ENCODE peak calls at places on chromosomes 11 and 22, in ten cellular contexts. H is naive thymus-derived CD4-positive, alpha-beta T cell; F is upper lobe of right lung; U is neuronal stem cell; D is heart right ventricle; P is K562; V is aorta; I is suprapubic skin; K is CD8-positive, alpha-beta T cell; R is lower lobe of right lung. Z is an unnamed sample.

GRCh38 chr11:125390949-125391348 is 105.1 kb downstream of the FEZ1 start:
- DNase-seq in H (no peak), F (no peak), U (no peak), D (no peak), P (no peak), V (no peak), I (no peak), K (no peak), R (no peak), Z (no peak)

GRCh38 chr11:58658553-58659080 is 36.2 kb downstream of the CNTF start:
- DNase-seq in H (no peak), F (no peak), U (no peak), D (no peak), P (no peak), V (no peak), I (no peak), K (no peak), R (no peak), Z (no peak)

GRCh38 chr22:24494535-24495364 is at the start of gene UPB1:
- DNase-seq in H (no peak), F (peak; percentile 60), U (no peak), D (no peak), P (no peak), V (peak; percentile 51), I (no peak), K (no peak), R (no peak), Z (no peak)

GRCh38 chr11:8581300-8581699 is 12.7 kb downstream of the STK33 start:
- DNase-seq in H (no peak), F (no peak), U (no peak), D (no peak), P (no peak), V (no peak), I (no peak), K (no peak), R (no peak), Z (no peak)

GRCh38 chr11:61911701-61912529 is 5.5 kb downstream of the RAB3IL1 start:
- DNase-seq in H (no peak), F (peak; percentile 46), U (no peak), D (peak; percentile 3), P (no peak), V (no peak), I (peak; percentile 72), K (no peak), R (peak; percentile 26), Z (no peak)

GRCh38 chr22:50083462-50084081 is 1.7 kb downstream of the MLC1 start:
- DNase-seq in H (no peak), F (no peak), U (no peak), D (no peak), P (no peak), V (no peak), I (no peak), K (no peak), R (no peak), Z (no peak)

GRCh38 chr11:8384199-8384821 is 120.6 kb upstream of the LMO1 start:
- DNase-seq in H (no peak), F (peak; percentile 78), U (no peak), D (no peak), P (peak; percentile 46), V (no peak), I (peak; percentile 76), K (no peak), R (peak; percentile 67), Z (no peak)

GRCh38 chr11:47918882-47919495 is 61.4 kb upstream of the PTPRJ start:
- DNase-seq in H (no peak), F (no peak), U (no peak), D (no peak), P (no peak), V (no peak), I (no peak), K (no peak), R (peak; percentile 20), Z (peak; percentile 66)

GRCh38 chr11:105130189-105130813 is 9.3 kb downstream of the CARD18 start:
- DNase-seq in H (no peak), F (no peak), U (no peak), D (no peak), P (no peak), V (no peak), I (no peak), K (no peak), R (no peak), Z (peak; percentile 29)

GRCh38 chr22:30340911-30341685 is 14.4 kb upstream of the TBC1D10A start:
- DNase-seq in H (no peak), F (no peak), U (no peak), D (peak; percentile 74), P (no peak), V (peak; percentile 84), I (no peak), K (no peak), R (no peak), Z (no peak)

GRCh38 chr11:70569173-70569890 is 171.0 kb downstream of the CTTN start:
- DNase-seq in H (no peak), F (peak; percentile 57), U (no peak), D (no peak), P (no peak), V (peak; percentile 20), I (no peak), K (no peak), R (peak; percentile 44), Z (no peak)

GRCh38 chr22:36077261-36077660 is 48.6 kb upstream of the RBFOX2 start:
- DNase-seq in H (no peak), F (no peak), U (no peak), D (no peak), P (no peak), V (no peak), I (no peak), K (no peak), R (no peak), Z (no peak)

GRCh38 chr22:30270841-30271240 is 4.2 kb upstream of the OSM start:
- DNase-seq in H (no peak), F (peak; percentile 90), U (no peak), D (peak; percentile 66), P (peak; percentile 44), V (peak; percentile 94), I (no peak), K (no peak), R (peak; percentile 90), Z (no peak)

GRCh38 chr11:35043933-35044332 is 95.0 kb upstream of the CD44 start:
- DNase-seq in H (no peak), F (no peak), U (no peak), D (peak; percentile 35), P (no peak), V (no peak), I (no peak), K (no peak), R (no peak), Z (no peak)
- H3K4me1 ChIP-seq in H (peaks cover 58% of the 10 kb centered on the region), F (peaks cover 30% of the 10 kb centered on the region), U (no peaks in the 10 kb centered on the region), D (no peaks in the 10 kb centered on the region), P (no peaks in the 10 kb centered on the region), V (no peaks in the 10 kb centered on the region), I (peaks cover 52% of the 10 kb centered on the region), K (peaks cover 55% of the 10 kb centered on the region), R (peaks cover 59% of the 10 kb centered on the region), Z (peaks cover 39% of the 10 kb centered on the region)

GRCh38 chr22:39289445-39290247 is 29.8 kb downstream of the RPL3 start:
- DNase-seq in H (no peak), F (no peak), U (no peak), D (no peak), P (no peak), V (no peak), I (no peak), K (no peak), R (no peak), Z (no peak)

GRCh38 chr22:39290248-39290720 is 29.1 kb downstream of the RPL3 start:
- DNase-seq in H (no peak), F (no peak), U (no peak), D (no peak), P (no peak), V (no peak), I (no peak), K (no peak), R (no peak), Z (peak; percentile 86)

GRCh38 chr22:39292002-39292401 is 27.4 kb downstream of the RPL3 start:
- DNase-seq in H (no peak), F (no peak), U (no peak), D (no peak), P (no peak), V (peak; percentile 62), I (no peak), K (no peak), R (no peak), Z (peak; percentile 85)

GRCh38 chr22:39291501-39291900 is 27.9 kb downstream of the RPL3 start:
- DNase-seq in H (no peak), F (no peak), U (no peak), D (no peak), P (no peak), V (peak; percentile 48), I (no peak), K (no peak), R (no peak), Z (no peak)

GRCh38 chr22:39290724-39291161 is 28.7 kb downstream of the RPL3 start:
- DNase-seq in H (no peak), F (no peak), U (no peak), D (peak; percentile 84), P (no peak), V (peak; percentile 75), I (no peak), K (no peak), R (no peak), Z (peak; percentile 92)
- H3K27ac ChIP-seq in H (no peak overlapping the region), F (no peak overlapping the region), U (no peak overlapping the region), D (peak overlapping the region; percentile 70), P (peak overlapping the region; percentile 85), V (no peak overlapping the region), I (peak overlapping the region; percentile 84), K (no peak overlapping the region), R (no peak overlapping the region), Z (peak overlapping the region; percentile 84)

DNA sequence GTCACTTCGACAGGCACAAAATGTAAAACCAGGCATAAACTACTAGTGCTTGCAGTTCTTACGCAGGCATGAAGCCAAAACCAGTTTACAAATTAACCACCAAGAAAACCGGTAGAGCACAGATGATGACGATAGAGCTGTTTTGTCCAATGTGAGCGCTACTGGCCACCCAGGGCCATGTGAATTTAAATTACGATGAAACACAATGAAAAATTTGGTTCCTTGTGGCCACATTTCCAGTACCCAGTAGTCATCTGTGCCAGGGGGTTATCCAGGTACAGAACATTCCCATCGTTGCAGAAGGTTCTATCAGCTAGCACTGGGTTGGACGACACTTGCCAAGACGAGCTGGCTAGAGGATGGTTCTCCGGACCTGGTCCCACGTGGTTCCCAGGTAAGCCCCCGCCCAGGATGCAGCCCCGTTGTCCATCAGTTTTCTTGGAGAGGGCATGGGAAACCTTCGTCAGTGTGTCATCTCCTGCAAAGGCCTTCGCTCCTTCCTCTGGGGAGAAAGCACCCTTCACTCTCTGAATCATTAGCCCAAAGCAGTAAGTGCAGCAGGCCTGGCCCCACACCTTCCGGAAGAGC is 1.1 kb upstream of the CD81 start:
- DNase-seq in H (no peak), F (peak; percentile 62), U (no peak), D (no peak), P (no peak), V (no peak), I (no peak), K (no peak), R (peak; percentile 43), Z (no peak)
- H3K4me1 ChIP-seq in H (peaks cover 19% of the 10 kb centered on the region), F (peaks cover 21% of the 10 kb centered on the region), U (peaks cover 14% of the 10 kb centered on the region), D (peaks cover 44% of the 10 kb centered on the region), P (peaks cover 47% of the 10 kb centered on the region), V (no peaks in the 10 kb centered on the region), I (peaks cover 36% of the 10 kb centered on the region), K (peaks cover 30% of the 10 kb centered on the region), R (peaks cover 27% of the 10 kb centered on the region), Z (peaks cover 5% of the 10 kb centered on the region)

DNA sequence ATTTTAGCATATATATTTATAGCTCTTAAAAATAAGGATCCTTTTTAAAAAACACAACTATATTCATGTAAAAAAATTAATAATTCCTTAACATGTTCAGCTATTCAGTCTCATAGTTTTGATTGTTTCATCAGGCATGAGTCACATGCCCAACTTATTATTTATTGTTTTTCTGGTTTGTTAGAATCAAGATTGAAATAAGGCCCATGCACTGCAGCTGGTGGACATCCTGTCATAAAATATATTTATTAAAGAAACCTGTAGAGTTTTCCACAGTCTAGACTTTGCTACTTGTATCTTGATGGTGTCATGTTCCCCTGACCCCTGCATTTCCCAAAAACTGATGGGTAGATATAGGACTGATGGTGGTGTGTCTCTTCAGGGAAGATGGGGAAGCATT is 77.4 kb downstream of the PARVA start:
- DNase-seq in H (no peak), F (no peak), U (no peak), D (no peak), P (no peak), V (no peak), I (no peak), K (no peak), R (no peak), Z (no peak)
- H3K27ac ChIP-seq in H (no peak overlapping the region), F (no peak overlapping the region), U (no peak overlapping the region), D (no peak overlapping the region), P (no peak overlapping the region), V (no peak overlapping the region), I (no peak overlapping the region), K (no peak overlapping the region), R (no peak overlapping the region), Z (no peak overlapping the region)

Z was measured in PC-9.